ENCODE peak calls at places on chromosomes 13 and 19, in five cellular contexts. R is cardiac muscle cell, L is fibroblast of lung, Z is IMR-90, J is heart left ventricle. W is an unnamed sample. For H3K27me3 and H3K36me3, the result is how much of the 10 kb centered on the place peaks cover.

GRCh38 chr13:71663431-71663830 is 203.6 kb downstream of the DACH1 start:
- DNase-seq in L (peak), Z (no peak), R (peak), J (no peak), W (no peak)

GRCh38 chr13:43561081-43561480 is 225.7 kb downstream of the ENOX1 start:
- DNase-seq in R (no peak), Z (no peak), L (no peak), J (no peak), W (no peak)

GRCh38 chr19:49920624-49921363 is 8.2 kb upstream of the ATF5 start:
- DNase-seq in R (no peak), Z (no peak), L (no peak), J (no peak), W (no peak)

GRCh38 chr13:112931028-112931934 is 37.7 kb upstream of the MCF2L start:
- DNase-seq in Z (peak), L (peak), R (peak), J (no peak), W (peak)

GRCh38 chr13:41411536-41411935 is 45.8 kb upstream of the RGCC start:
- DNase-seq in R (peak), J (no peak), Z (peak), L (peak), W (peak)

GRCh38 chr13:52001120-52001731 is 10.0 kb downstream of the ATP7B start:
- DNase-seq in Z (peak), R (peak), J (no peak), L (peak), W (no peak)

GRCh38 chr19:31330237-31330636 is 19.0 kb downstream of the TSHZ3 start:
- DNase-seq in L (no peak), R (no peak), Z (no peak), J (no peak), W (no peak)

GRCh38 chr13:46893820-46894533 is 2.9 kb downstream of the HTR2A start:
- DNase-seq in Z (peak), R (peak), J (peak), L (peak), W (peak)

GRCh38 chr13:23631676-23632622 is 61.7 kb downstream of the TNFRSF19 start:
- DNase-seq in L (no peak), R (no peak), J (no peak), Z (no peak), W (no peak)

GRCh38 chr13:47433461-47434005 is 536.7 kb upstream of the HTR2A start:
- DNase-seq in J (no peak), Z (peak), R (no peak), L (peak), W (no peak)

GRCh38 chr13:113140677-113141590 is 17.5 kb upstream of the PROZ start:
- DNase-seq in Z (no peak), R (no peak), J (no peak), L (no peak), W (no peak)

GRCh38 chr13:34886987-34887386 is 55.1 kb upstream of the NBEA start:
- DNase-seq in J (no peak), R (no peak), Z (no peak), L (no peak), W (no peak)

GRCh38 chr13:33125821-33126570 is 109.8 kb downstream of the KL start:
- DNase-seq in L (peak), Z (peak), R (peak), J (peak), W (peak)

GRCh38 chr13:34246511-34246910 is 428.6 kb downstream of the RFC3 start:
- DNase-seq in R (peak), L (peak), Z (no peak), J (no peak), W (no peak)

GRCh38 chr13:76637651-76638111 is 248.5 kb downstream of the KCTD12 start:
- DNase-seq in L (peak), R (peak), J (no peak), Z (peak), W (no peak)

GRCh38 chr19:29596885-29597525 is 9.1 kb upstream of the POP4 start:
- DNase-seq in R (peak), J (no peak), L (no peak), Z (peak), W (no peak)

GRCh38 chr13:26914624-26915023 is 154.0 kb upstream of the GPR12 start:
- DNase-seq in Z (no peak), L (peak), J (no peak), R (peak), W (peak)

GRCh38 chr13:113874579-113875428 is 10.9 kb upstream of the GAS6 start:
- DNase-seq in Z (no peak), J (no peak), L (no peak), R (no peak), W (no peak)

GRCh38 chr19:48968179-48968661 is 3.1 kb downstream of the FTL start:
- DNase-seq in J (no peak), R (peak), L (no peak), Z (peak), W (no peak)

GRCh38 chr13:52158629-52159158 is 703 bp downstream of the NEK3 start:
- DNase-seq in J (peak), R (peak), L (peak), Z (peak), W (peak)

GRCh38 chr13:57666554-57666953 is 35.0 kb downstream of the PCDH17 start:
- DNase-seq in Z (no peak), R (no peak), J (no peak), L (no peak), W (no peak)

GRCh38 chr13:32262165-32262564 is 53.0 kb downstream of the ZAR1L start:
- DNase-seq in L (peak), Z (peak), J (no peak), R (no peak), W (no peak)

GRCh38 chr13:110869805-110870706 is 44.8 kb downstream of the ANKRD10 start:
- DNase-seq in L (peak), Z (peak), J (peak), R (peak), W (peak)

GRCh38 chr13:108155185-108156106 is 59.9 kb downstream of the LIG4 start:
- DNase-seq in R (peak), Z (peak), J (peak), L (peak), W (peak)

GRCh38 chr19:2579678-2580280 is 103.9 kb downstream of the GADD45B start:
- DNase-seq in R (no peak), J (no peak), Z (no peak), L (no peak), W (no peak)

GRCh38 chr13:104954210-104954609 is 1581.3 kb downstream of the EFNB2 start:
- DNase-seq in R (peak), L (no peak), Z (no peak), J (no peak), W (no peak)

GRCh38 chr13:109500146-109500773 is 286.1 kb downstream of the IRS2 start:
- DNase-seq in L (peak), Z (peak), R (peak), J (no peak), W (no peak)

GRCh38 chr19:14632286-14632685 is 42.4 kb downstream of the ADGRE3 start:
- DNase-seq in J (no peak), R (peak), Z (peak), L (no peak), W (no peak)

GRCh38 chr19:31600731-31601295 is 251.6 kb upstream of the TSHZ3 start:
- DNase-seq in L (no peak), J (no peak), R (no peak), Z (no peak), W (no peak)

GRCh38 chr19:18157465-18158063 is 4.6 kb downstream of the PIK3R2 start:
- DNase-seq in L (no peak), Z (no peak), J (no peak), R (no peak), W (no peak)

GRCh38 chr13:100880166-100880565 is 205.6 kb upstream of the TMTC4 start:
- DNase-seq in Z (no peak), L (no peak), J (no peak), R (no peak), W (no peak)

GRCh38 chr13:100879255-100879654 is 204.7 kb upstream of the TMTC4 start:
- DNase-seq in J (no peak), L (no peak), R (no peak), Z (no peak), W (no peak)

GRCh38 chr13:100883453-100883852 is 208.9 kb upstream of the TMTC4 start:
- DNase-seq in Z (no peak), J (no peak), L (no peak), R (no peak), W (no peak)

GRCh38 chr13:100876044-100876403 is 201.4 kb upstream of the TMTC4 start:
- DNase-seq in L (no peak), J (no peak), Z (no peak), R (no peak), W (no peak)

GRCh38 chr13:100881291-100881864 is 206.8 kb upstream of the TMTC4 start:
- DNase-seq in L (no peak), R (no peak), J (no peak), Z (no peak), W (no peak)
- H3K4me3 ChIP-seq in L (no peak), R (no peak), J (no peak), Z (no peak), W (no peak)

GRCh38 chr19:45968626-45969025 is 5.0 kb downstream of the NOVA2 start:
- DNase-seq in L (no peak), J (no peak), Z (no peak), R (no peak), W (no peak)

GRCh38 chr19:45971260-45971902 is 2.3 kb downstream of the NOVA2 start:
- DNase-seq in J (peak), R (no peak), Z (no peak), L (no peak), W (no peak)

GRCh38 chr19:45972081-45972943 is 1.4 kb downstream of the NOVA2 start:
- DNase-seq in Z (no peak), R (no peak), J (peak), L (peak), W (no peak)

GRCh38 chr19:45967246-45967645 is 6.4 kb downstream of the NOVA2 start:
- DNase-seq in R (no peak), Z (no peak), J (no peak), L (no peak), W (no peak)

DNA sequence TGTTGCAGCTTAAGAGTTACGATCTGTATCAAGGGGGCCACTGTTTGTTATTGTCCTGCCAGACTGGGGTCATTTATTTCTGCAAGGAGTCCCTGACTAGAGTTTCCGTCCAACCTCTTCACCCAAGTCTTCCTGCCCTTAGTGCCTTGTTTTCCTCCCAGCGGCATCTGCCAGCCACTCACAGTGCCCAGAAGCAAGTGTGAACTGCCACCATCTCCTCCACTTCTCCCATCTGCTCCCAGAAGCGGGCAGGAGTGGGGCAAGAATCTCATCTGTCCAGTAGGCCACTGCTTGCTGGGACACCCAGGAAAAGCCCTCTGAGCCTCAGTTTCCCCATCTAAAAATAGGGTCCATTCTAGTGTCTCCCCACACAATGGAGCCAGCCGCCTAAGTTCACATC is 4.0 kb downstream of the NOVA2 start:
- DNase-seq in L (no peak), Z (no peak), R (no peak), J (no peak), W (no peak)
- H3K27me3 ChIP-seq in L (under half), Z (half or more), R (under half), J (under half), W (half or more)

GRCh38 chr13:49746111-49746510 is 46.4 kb downstream of the KPNA3 start:
- DNase-seq in J (no peak), R (no peak), L (no peak), Z (no peak), W (peak)

GRCh38 chr13:49739498-49740187 is 48.4 kb upstream of the EBPL start:
- DNase-seq in Z (no peak), J (no peak), R (no peak), L (no peak), W (no peak)

DNA sequence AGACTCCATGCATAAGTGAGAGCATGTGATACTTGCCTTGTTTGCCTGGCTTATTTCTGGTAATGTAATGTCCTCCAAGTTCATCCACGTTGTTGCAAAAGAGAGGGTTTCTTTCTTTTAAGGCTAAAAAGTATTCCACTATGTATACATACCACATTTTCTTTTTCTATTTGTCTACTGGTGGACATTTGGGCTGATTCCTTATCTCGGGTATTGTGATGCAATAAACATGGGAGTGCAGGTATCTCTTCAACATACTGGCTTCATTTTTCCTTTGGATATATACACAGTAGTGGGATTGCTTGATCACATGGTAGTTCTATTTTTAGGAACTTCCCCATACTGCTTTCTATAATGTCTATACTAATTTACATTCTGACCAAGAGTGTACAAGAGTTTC is 49.6 kb upstream of the EBPL start:
- DNase-seq in Z (no peak), J (no peak), L (no peak), R (no peak), W (no peak)
- H3K36me3 ChIP-seq in Z (under half), J (under half), L (under half), R (under half), W (under half)

DNA sequence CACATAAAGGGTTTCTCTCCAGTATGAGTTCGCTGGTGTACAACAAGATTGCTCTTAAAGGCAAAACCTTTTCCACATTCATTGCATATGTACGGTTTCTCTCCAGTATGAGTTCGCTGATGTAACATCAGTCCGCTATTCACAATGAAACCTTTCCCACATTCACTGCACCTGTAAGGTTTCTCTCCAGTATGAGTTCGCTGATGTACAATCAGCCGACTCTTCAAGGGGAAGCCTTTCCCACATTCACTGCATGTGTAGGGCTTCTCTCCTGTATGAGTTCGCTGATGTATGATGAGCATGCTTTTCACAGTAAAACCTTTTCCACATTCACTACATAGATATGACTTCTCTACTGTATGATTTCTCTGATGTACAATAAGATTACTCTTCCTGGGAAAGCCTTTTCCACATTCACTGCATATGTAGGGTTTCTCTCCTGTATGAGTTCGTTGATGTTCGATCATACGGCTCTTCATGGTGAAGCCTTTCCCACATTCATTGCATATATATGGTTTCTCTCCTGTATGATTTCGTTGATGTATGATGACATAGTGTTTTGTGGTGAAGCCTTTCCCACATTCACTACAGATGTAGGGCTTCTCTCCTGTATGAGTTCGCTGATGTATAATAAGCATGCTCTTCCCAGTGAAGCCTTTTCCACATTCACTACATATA is 6.0 kb upstream of the ZNF614 start:
- DNase-seq in J (no peak), Z (peak), R (peak), L (peak), W (no peak)
- H3K4me3 ChIP-seq in J (no peak), Z (no peak), R (no peak), L (no peak), W (no peak)

GRCh38 chr13:24719139-24719538 is 38.9 kb downstream of the ATP12A start:
- DNase-seq in Z (no peak), J (no peak), R (no peak), L (no peak), W (no peak)

GRCh38 chr13:24717217-24717616 is 37.0 kb downstream of the ATP12A start:
- DNase-seq in Z (no peak), L (no peak), J (no peak), R (no peak), W (no peak)

GRCh38 chr13:24716011-24716410 is 35.8 kb downstream of the ATP12A start:
- DNase-seq in L (no peak), Z (no peak), J (no peak), R (no peak), W (no peak)

GRCh38 chr13:24716446-24716845 is 36.2 kb downstream of the ATP12A start:
- DNase-seq in Z (no peak), L (no peak), J (no peak), R (no peak), W (no peak)

GRCh38 chr13:24718192-24718965 is 38.2 kb downstream of the ATP12A start:
- DNase-seq in Z (no peak), J (no peak), L (no peak), R (no peak), W (no peak)
- H3K27me3 ChIP-seq in Z (under half), J (under half), L (under half), R (under half), W (under half)

GRCh38 chr19:16124953-16125352 is 13.3 kb downstream of the RAB8A start:
- DNase-seq in R (no peak), L (no peak), J (no peak), Z (no peak), W (no peak)
- H3K36me3 ChIP-seq in R (half or more), L (under half), J (half or more), Z (half or more), W (half or more)

W was measured in MG63.